ENCODE peak calls at places on chromosome 21, in eight cellular contexts. O, Z, X, J, B, T, M and V are unnamed samples. For H3K36me3, the result is how much of the 10 kb centered on the place peaks cover.

GRCh38 chr21:19198801-19199200 is 795.2 kb upstream of the TMPRSS15 start:
- DNase-seq in O (no peak), Z (no peak), X (no peak), J (no peak), B (no peak), T (no peak), M (no peak), V (no peak)

GRCh38 chr21:43303240-43304178 is 123.4 kb downstream of the SIK1 start:
- DNase-seq in O (no peak), Z (no peak), X (peak), J (peak), B (no peak), T (no peak), M (peak), V (no peak)

GRCh38 chr21:36388835-36389234 is 3.6 kb downstream of the CHAF1B start:
- DNase-seq in O (no peak), Z (no peak), X (no peak), J (peak), B (no peak), T (no peak), M (no peak), V (peak)

GRCh38 chr21:41561701-41562100 is 53.7 kb upstream of the TMPRSS2 start:
- DNase-seq in O (no peak), Z (no peak), X (no peak), J (no peak), B (no peak), T (no peak), M (no peak), V (no peak)

GRCh38 chr21:15826147-15826780 is 96.5 kb downstream of the USP25 start:
- DNase-seq in O (peak), Z (peak), X (no peak), J (no peak), B (peak), T (peak), M (peak), V (no peak)

GRCh38 chr21:17491716-17492414 is 21.0 kb upstream of the CXADR start:
- DNase-seq in O (no peak), Z (peak), X (no peak), J (no peak), B (no peak), T (peak), M (peak), V (no peak)

GRCh38 chr21:16192900-16193299 is 463.1 kb downstream of the USP25 start:
- DNase-seq in O (no peak), Z (no peak), X (no peak), J (no peak), B (no peak), T (no peak), M (no peak), V (no peak)

GRCh38 chr21:14864211-14865021 is 200.4 kb downstream of the NRIP1 start:
- DNase-seq in O (peak), Z (peak), X (peak), J (peak), B (peak), T (no peak), M (peak), V (peak)

GRCh38 chr21:44392916-44393315 is 39.5 kb downstream of the TRPM2 start:
- DNase-seq in O (no peak), Z (no peak), X (no peak), J (no peak), B (no peak), T (no peak), M (no peak), V (no peak)

GRCh38 chr21:44024895-44025353 is 12.8 kb downstream of the TRAPPC10 start:
- DNase-seq in O (no peak), Z (peak), X (peak), J (no peak), B (no peak), T (no peak), M (no peak), V (no peak)

GRCh38 chr21:42439284-42440186 is 35.8 kb downstream of the UBASH3A start:
- DNase-seq in O (no peak), Z (no peak), X (no peak), J (no peak), B (no peak), T (no peak), M (no peak), V (no peak)

GRCh38 chr21:42424848-42425602 is 21.3 kb downstream of the UBASH3A start:
- DNase-seq in O (no peak), Z (no peak), X (no peak), J (no peak), B (no peak), T (no peak), M (no peak), V (peak)

GRCh38 chr21:25350056-25350455 is 257.2 kb downstream of the MRPL39 start:
- DNase-seq in O (no peak), Z (no peak), X (no peak), J (peak), B (peak), T (no peak), M (no peak), V (no peak)

GRCh38 chr21:36806103-36806502 is 107.2 kb downstream of the SIM2 start:
- DNase-seq in O (no peak), Z (no peak), X (no peak), J (no peak), B (no peak), T (no peak), M (no peak), V (no peak)

GRCh38 chr21:43645414-43645891 is 13.8 kb downstream of the HSF2BP start:
- DNase-seq in O (peak), Z (peak), X (no peak), J (no peak), B (peak), T (peak), M (peak), V (peak)

GRCh38 chr21:44405091-44405947 is 50.0 kb upstream of the LRRC3 start:
- DNase-seq in O (no peak), Z (no peak), X (no peak), J (no peak), B (no peak), T (no peak), M (no peak), V (no peak)

GRCh38 chr21:42002421-42002958 is 7.7 kb downstream of the ZBTB21 start:
- DNase-seq in O (no peak), Z (no peak), X (no peak), J (no peak), B (no peak), T (no peak), M (no peak), V (peak)

GRCh38 chr21:19468981-19469715 is 1065.6 kb upstream of the TMPRSS15 start:
- DNase-seq in O (no peak), Z (no peak), X (no peak), J (no peak), B (no peak), T (no peak), M (no peak), V (no peak)

GRCh38 chr21:43345746-43346409 is 81.1 kb downstream of the SIK1 start:
- DNase-seq in O (no peak), Z (no peak), X (no peak), J (peak), B (no peak), T (no peak), M (no peak), V (no peak)

GRCh38 chr21:14114251-14114650 is 96.5 kb downstream of the LIPI start:
- DNase-seq in O (no peak), Z (no peak), X (no peak), J (no peak), B (no peak), T (peak), M (no peak), V (no peak)

GRCh38 chr21:26043891-26044290 is 126.7 kb downstream of the APP start:
- DNase-seq in O (no peak), Z (no peak), X (no peak), J (no peak), B (no peak), T (no peak), M (no peak), V (no peak)

GRCh38 chr21:40754466-40754865 is 92.5 kb downstream of the DSCAM start:
- DNase-seq in O (no peak), Z (no peak), X (no peak), J (no peak), B (peak), T (no peak), M (no peak), V (no peak)

GRCh38 chr21:22575165-22575584 is 1577.0 kb downstream of the NCAM2 start:
- DNase-seq in O (peak), Z (no peak), X (no peak), J (no peak), B (peak), T (no peak), M (no peak), V (no peak)

GRCh38 chr21:37547615-37547975 is 181.0 kb downstream of the DYRK1A start:
- DNase-seq in O (no peak), Z (no peak), X (no peak), J (no peak), B (no peak), T (no peak), M (no peak), V (no peak)

GRCh38 chr21:21624674-21625073 is 626.5 kb downstream of the NCAM2 start:
- DNase-seq in O (no peak), Z (no peak), X (no peak), J (no peak), B (no peak), T (no peak), M (no peak), V (no peak)

GRCh38 chr21:40699366-40699765 is 147.6 kb downstream of the DSCAM start:
- DNase-seq in O (no peak), Z (no peak), X (no peak), J (no peak), B (no peak), T (no peak), M (no peak), V (no peak)

GRCh38 chr21:15211491-15212133 is 146.8 kb upstream of the NRIP1 start:
- DNase-seq in O (no peak), Z (no peak), X (no peak), J (no peak), B (no peak), T (no peak), M (no peak), V (no peak)

GRCh38 chr21:41503331-41503730 is 4.6 kb downstream of the TMPRSS2 start:
- DNase-seq in O (no peak), Z (no peak), X (no peak), J (no peak), B (no peak), T (no peak), M (no peak), V (no peak)

GRCh38 chr21:43902441-43902840 is 37.4 kb downstream of the AGPAT3 start:
- DNase-seq in O (no peak), Z (peak), X (no peak), J (no peak), B (no peak), T (no peak), M (no peak), V (no peak)

DNA sequence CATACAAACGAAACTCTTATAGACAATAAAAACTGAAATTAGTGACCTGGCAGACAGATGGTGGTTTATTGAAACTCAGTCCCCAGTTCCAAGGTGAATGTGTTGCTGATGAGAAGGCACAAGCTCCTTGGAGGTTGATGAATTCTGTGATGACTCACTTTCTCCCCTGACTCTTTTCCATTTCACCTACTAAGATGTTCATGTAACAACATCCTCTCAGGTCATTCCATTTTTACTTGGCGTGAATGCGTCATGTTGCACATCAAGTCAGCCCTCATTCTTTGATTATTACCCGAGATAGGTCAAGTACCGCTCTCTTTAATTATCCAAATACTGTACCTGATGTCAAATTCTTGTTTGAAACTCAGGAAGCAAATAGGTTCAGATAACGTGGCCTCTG is 10.1 kb upstream of the IL10RB start:
- DNase-seq in O (no peak), Z (no peak), X (no peak), J (no peak), B (no peak), T (no peak), M (no peak), V (no peak)
- H3K36me3 ChIP-seq in O (half or more), Z (half or more), X (under half), J (under half), B (under half), T (under half), M (under half), V (under half)

GRCh38 chr21:39387461-39388037 is 38.7 kb upstream of the HMGN1 start:
- DNase-seq in O (peak), Z (peak), X (peak), J (peak), B (peak), T (peak), M (peak), V (peak)

GRCh38 chr21:39386899-39387298 is 38.0 kb upstream of the HMGN1 start:
- DNase-seq in O (no peak), Z (no peak), X (no peak), J (no peak), B (no peak), T (no peak), M (no peak), V (no peak)

GRCh38 chr21:39384674-39385298 is 35.9 kb upstream of the HMGN1 start:
- DNase-seq in O (no peak), Z (no peak), X (no peak), J (no peak), B (no peak), T (no peak), M (no peak), V (no peak)

GRCh38 chr21:39386194-39386593 is 37.3 kb upstream of the HMGN1 start:
- DNase-seq in O (no peak), Z (peak), X (peak), J (peak), B (no peak), T (no peak), M (no peak), V (no peak)

DNA sequence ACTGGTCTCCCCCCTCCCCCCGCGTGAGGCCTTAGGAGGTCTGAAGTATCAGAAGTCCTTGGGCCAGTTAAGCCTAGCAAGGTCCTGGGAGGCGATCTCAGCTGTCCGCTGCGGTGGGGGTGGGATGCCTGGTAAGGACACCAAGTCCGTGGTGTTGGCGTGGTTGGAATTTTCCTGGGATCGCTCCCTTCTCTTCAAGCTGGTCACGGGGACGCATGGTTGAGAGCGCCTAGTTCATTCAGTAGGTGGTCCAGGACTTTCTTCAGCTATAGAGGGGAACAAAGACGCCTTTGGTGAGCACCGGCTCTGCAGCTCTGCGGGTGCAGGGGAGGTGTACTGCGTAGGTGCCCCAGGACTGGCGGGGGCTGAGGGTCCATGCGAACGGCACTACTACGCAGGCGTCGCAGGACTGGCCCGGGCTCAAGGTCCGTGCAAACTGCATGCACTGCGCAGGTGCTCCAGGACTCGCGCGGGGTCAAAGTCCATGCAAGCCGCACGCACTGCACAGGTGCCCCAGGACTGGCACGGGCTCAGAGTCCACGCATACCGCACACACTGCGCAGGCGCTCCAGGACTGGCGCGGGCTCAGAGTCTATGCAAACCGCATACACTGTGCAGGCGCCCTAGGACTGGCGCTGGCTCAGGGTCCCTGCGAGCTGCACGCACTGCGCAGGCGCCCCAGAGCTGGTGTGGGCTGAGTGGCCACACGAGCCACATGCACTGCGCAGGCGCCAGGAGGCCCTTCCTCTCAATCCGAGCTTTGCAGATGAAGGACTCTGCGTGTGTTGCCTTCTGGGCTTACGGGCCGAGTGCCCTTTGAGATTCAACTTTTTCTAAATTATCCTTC is 36.6 kb upstream of the HMGN1 start:
- DNase-seq in O (no peak), Z (peak), X (peak), J (peak), B (no peak), T (no peak), M (peak), V (peak)
- H3K4me3 ChIP-seq in O (no peak), Z (peak), X (peak), J (peak), B (no peak), T (no peak), M (peak), V (no peak)

DNA sequence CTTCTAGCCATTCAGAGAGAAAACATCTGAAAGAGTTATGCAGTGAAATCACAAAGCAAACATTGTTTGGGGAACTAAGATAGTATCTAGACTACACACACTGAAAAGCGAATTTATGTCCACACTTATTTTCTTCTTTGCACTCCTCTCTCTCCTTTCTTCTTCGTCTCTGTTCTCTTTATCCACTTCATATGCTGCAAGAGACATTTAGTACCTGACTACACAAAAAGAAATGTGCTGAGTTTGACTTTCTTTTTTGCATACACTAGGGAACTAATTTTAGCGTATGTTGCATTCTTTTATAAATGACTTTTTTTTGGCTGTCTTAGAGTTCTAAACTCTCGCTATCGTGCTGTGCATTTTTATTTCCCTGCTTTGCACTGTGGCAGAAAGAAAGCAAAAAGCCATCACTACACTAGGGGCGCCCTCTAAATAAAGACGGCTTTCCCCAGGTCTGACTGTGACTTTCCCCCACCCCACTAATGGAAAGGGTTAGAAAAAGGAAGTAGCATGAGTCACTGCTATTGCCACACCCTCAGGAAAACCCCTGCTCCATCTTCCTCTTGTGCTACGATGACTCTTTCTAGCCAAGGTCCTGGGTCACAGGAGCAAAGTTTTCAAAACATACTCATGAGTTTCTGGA is 65.7 kb downstream of the MAP3K7CL start:
- DNase-seq in O (peak), Z (peak), X (no peak), J (no peak), B (no peak), T (peak), M (no peak), V (peak)
- TF ChIP-seq CTCF in O (peak), Z (peak), X (no peak), J (no peak), B (peak), T (peak), M (no peak), V (peak)

DNA sequence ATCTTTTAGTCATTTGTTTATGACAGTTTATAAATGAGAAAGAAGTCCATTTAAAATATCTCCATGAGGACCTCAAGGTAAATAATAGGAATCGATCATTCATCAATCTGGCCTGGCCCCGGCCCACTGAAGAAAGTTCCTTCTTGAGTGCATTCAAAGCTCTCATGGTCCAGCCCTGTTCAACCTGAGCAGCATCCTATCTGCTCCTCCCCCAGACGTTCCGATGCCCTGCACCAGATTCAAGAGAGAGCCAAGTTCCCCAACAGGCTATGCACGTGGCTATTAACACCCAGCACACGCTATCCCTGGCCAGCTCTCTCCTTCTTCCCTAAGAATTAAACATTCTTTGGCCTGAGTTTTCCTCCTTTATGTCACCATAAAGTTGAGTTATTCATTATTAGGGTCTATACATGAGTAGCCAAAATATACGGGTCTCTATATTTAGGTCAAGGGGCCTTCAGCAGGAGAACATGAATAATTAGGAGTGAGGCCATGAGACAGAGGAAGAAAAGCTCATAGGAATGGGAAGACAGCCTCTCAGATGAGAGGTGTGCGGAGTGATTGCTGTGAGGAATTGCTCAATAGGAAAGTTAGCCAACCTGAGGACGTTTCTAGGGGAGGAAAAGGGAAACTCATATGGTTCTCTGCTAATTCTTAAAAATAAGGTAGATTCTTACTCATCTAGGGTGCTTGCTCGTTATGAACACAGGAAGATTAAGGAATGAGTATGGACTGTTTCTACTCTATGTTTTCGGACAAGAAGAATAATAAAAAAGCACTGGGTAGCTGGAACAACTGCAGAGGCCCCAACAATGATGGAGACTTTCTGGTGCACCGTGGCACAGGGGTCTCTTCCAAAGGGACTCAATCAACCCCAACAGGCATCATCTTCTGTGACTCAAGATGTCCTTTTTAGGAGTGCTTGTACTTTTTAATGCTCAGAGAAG is 23.6 kb downstream of the RUNX1 start:
- DNase-seq in O (no peak), Z (no peak), X (no peak), J (no peak), B (no peak), T (no peak), M (no peak), V (no peak)
- H3K36me3 ChIP-seq in O (half or more), Z (under half), X (under half), J (under half), B (under half), T (under half), M (under half), V (under half)

GRCh38 chr21:45620201-45620600 is 23.3 kb upstream of the PCBP3 start:
- DNase-seq in O (no peak), Z (no peak), X (no peak), J (no peak), B (no peak), T (no peak), M (no peak), V (no peak)

GRCh38 chr21:45617021-45617930 is 26.2 kb upstream of the PCBP3 start:
- DNase-seq in O (no peak), Z (no peak), X (no peak), J (no peak), B (peak), T (no peak), M (no peak), V (no peak)

GRCh38 chr21:45615145-45615711 is 28.3 kb upstream of the PCBP3 start:
- DNase-seq in O (peak), Z (no peak), X (no peak), J (peak), B (no peak), T (no peak), M (no peak), V (peak)

GRCh38 chr21:45618846-45619485 is 24.6 kb upstream of the PCBP3 start:
- DNase-seq in O (no peak), Z (no peak), X (no peak), J (no peak), B (no peak), T (no peak), M (no peak), V (no peak)

GRCh38 chr21:45618287-45618686 is 25.2 kb upstream of the PCBP3 start:
- DNase-seq in O (no peak), Z (no peak), X (no peak), J (no peak), B (no peak), T (no peak), M (no peak), V (no peak)
- H3K4me3 ChIP-seq in O (no peak), Z (no peak), X (no peak), J (no peak), B (no peak), T (no peak), M (no peak), V (no peak)